ENCODE peak calls at places on chromosomes 1 and 21, in nine cellular contexts. A, W, B, N, S, T, V, E and D are unnamed samples.
A peak's percentile ranks its signal among the peaks of the same experiment; 100 is the strongest.

GRCh38 chr1:170630977-170631376 is 33.0 kb upstream of the PRRX1 start:
- DNase-seq in N (no peak), B (no peak), E (peak; percentile 22), W (no peak), S (no peak), V (no peak), A (no peak), T (no peak), D (no peak)

GRCh38 chr1:76501576-76502219 is 365.6 kb upstream of the ST6GALNAC5 start:
- DNase-seq in S (no peak), N (no peak), W (no peak), T (no peak), E (no peak), A (no peak), V (no peak), B (no peak), D (no peak)

GRCh38 chr1:243268284-243268653 is 12.4 kb downstream of the SDCCAG8 start:
- DNase-seq in B (no peak), T (no peak), N (no peak), S (no peak), V (no peak), A (no peak), E (no peak), W (no peak), D (no peak)

GRCh38 chr1:241787691-241788090 is 60.3 kb upstream of the EXO1 start:
- DNase-seq in E (no peak), V (no peak), S (no peak), A (no peak), N (no peak), W (no peak), B (no peak), T (no peak), D (no peak)

GRCh38 chr1:46606255-46606965 is 2.3 kb upstream of the MKNK1 start:
- DNase-seq in E (no peak), T (no peak), V (no peak), B (no peak), A (no peak), S (no peak), N (no peak), W (no peak), D (no peak)

GRCh38 chr1:116878804-116879477 is 30.8 kb upstream of the PTGFRN start:
- DNase-seq in V (no peak), E (peak; percentile 89), W (no peak), N (peak; percentile 21), B (peak; percentile 34), A (peak; percentile 34), S (peak; percentile 23), T (no peak), D (no peak)

GRCh38 chr1:67394548-67394947 is 35.7 kb downstream of the SERBP1 start:
- DNase-seq in V (no peak), S (no peak), B (no peak), E (no peak), T (no peak), N (no peak), W (no peak), A (no peak), D (no peak)

GRCh38 chr1:27668808-27669723 is 2.9 kb downstream of the IFI6 start:
- DNase-seq in N (peak; percentile 88), B (peak; percentile 91), A (no peak), E (peak; percentile 64), T (peak; percentile 77), W (peak; percentile 72), V (peak; percentile 76), S (peak; percentile 72), D (peak; percentile 79)

GRCh38 chr1:166354411-166354810 is 187.6 kb upstream of the FAM78B start:
- DNase-seq in B (no peak), W (no peak), T (no peak), E (no peak), N (no peak), A (no peak), V (no peak), S (no peak), D (no peak)

GRCh38 chr21:15823486-15824150 is 93.8 kb downstream of the USP25 start:
- DNase-seq in A (no peak), W (no peak), N (peak; percentile 6), V (no peak), E (no peak), T (no peak), S (no peak), B (peak; percentile 26), D (no peak)

GRCh38 chr1:55067022-55067781 is 27.9 kb downstream of the PCSK9 start:
- DNase-seq in N (no peak), A (no peak), V (no peak), W (no peak), T (no peak), S (no peak), B (no peak), E (peak; percentile 80), D (no peak)

GRCh38 chr1:50422946-50423669 is at the start of gene DMRTA2:
- DNase-seq in W (no peak), S (no peak), B (no peak), N (no peak), T (no peak), A (peak; percentile 35), E (peak; percentile 38), V (no peak), D (no peak)

GRCh38 chr1:193726722-193727121 is 540.3 kb upstream of the B3GALT2 start:
- DNase-seq in A (no peak), E (no peak), W (no peak), B (no peak), N (no peak), S (no peak), T (no peak), V (no peak), D (no peak)

GRCh38 chr1:19811206-19811851 is 3.8 kb downstream of the RNF186 start:
- DNase-seq in T (peak; percentile 13), E (peak; percentile 45), V (peak; percentile 37), A (no peak), N (peak; percentile 66), B (peak; percentile 68), W (peak; percentile 17), S (peak; percentile 53), D (no peak)

GRCh38 chr1:204975568-204976235 is 67.3 kb upstream of the CNTN2 start:
- DNase-seq in B (peak; percentile 67), W (no peak), N (peak; percentile 58), T (peak; percentile 9), A (no peak), V (peak; percentile 13), S (peak; percentile 68), E (peak; percentile 63), D (peak; percentile 99)

GRCh38 chr1:164786980-164787833 is 228.2 kb downstream of the PBX1 start:
- DNase-seq in B (peak; percentile 71), W (peak; percentile 16), S (peak; percentile 48), N (peak; percentile 52), A (no peak), E (peak; percentile 81), T (peak; percentile 22), V (peak; percentile 21), D (peak; percentile 86)

GRCh38 chr1:219236933-219237610 is 63.4 kb downstream of the LYPLAL1 start:
- DNase-seq in A (no peak), B (no peak), N (no peak), S (no peak), W (no peak), T (no peak), E (no peak), V (no peak), D (no peak)

GRCh38 chr1:26697441-26697977 is 1.7 kb downstream of the ARID1A start:
- DNase-seq in B (peak; percentile 40), A (no peak), V (peak; percentile 11), N (peak; percentile 33), T (no peak), E (no peak), W (peak; percentile 2), S (no peak), D (no peak)

GRCh38 chr1:35442737-35443136 is 114.5 kb downstream of the KIAA0319L start:
- DNase-seq in N (peak; percentile 61), S (no peak), T (no peak), W (peak; percentile 7), B (peak; percentile 73), E (peak; percentile 16), A (no peak), V (no peak), D (no peak)

GRCh38 chr1:221850788-221851187 is 108.9 kb upstream of the DUSP10 start:
- DNase-seq in N (no peak), T (no peak), S (no peak), V (no peak), A (no peak), B (no peak), E (no peak), W (no peak), D (no peak)

GRCh38 chr1:181398544-181398943 is 84.8 kb upstream of the CACNA1E start:
- DNase-seq in N (peak; percentile 56), W (no peak), A (no peak), B (peak; percentile 69), V (no peak), E (no peak), S (peak; percentile 41), T (no peak), D (no peak)

GRCh38 chr1:54497338-54497737 is 50.7 kb upstream of the ACOT11 start:
- DNase-seq in E (no peak), S (no peak), V (no peak), A (no peak), T (no peak), W (no peak), N (no peak), B (no peak), D (no peak)

GRCh38 chr21:46393451-46393940 is 65.2 kb upstream of the DIP2A start:
- DNase-seq in A (no peak), B (no peak), W (no peak), E (peak; percentile 89), T (no peak), V (no peak), S (no peak), N (no peak), D (no peak)